ENCODE peak calls at places on chromosomes 3 and 15, in five cellular contexts. B, F, R, H and P are unnamed samples.

GRCh38 chr3:138673641-138674040 is 65.1 kb downstream of the FAIM start:
- DNase-seq in B (no peak), F (peak), R (no peak), H (no peak), P (no peak)

GRCh38 chr3:29356062-29356461 is 75.2 kb downstream of the RBMS3 start:
- DNase-seq in B (no peak), F (no peak), R (no peak), H (no peak), P (no peak)

GRCh38 chr3:8840556-8840955 is 71.1 kb upstream of the OXTR start:
- DNase-seq in B (no peak), F (no peak), R (no peak), H (no peak), P (no peak)

GRCh38 chr3:101829066-101829830 is 20.1 kb upstream of the NFKBIZ start:
- DNase-seq in B (no peak), F (no peak), R (no peak), H (peak), P (no peak)

GRCh38 chr3:65605876-65606432 is 432.8 kb downstream of the MAGI1 start:
- DNase-seq in B (no peak), F (no peak), R (no peak), H (no peak), P (no peak)

GRCh38 chr15:42020713-42021273 is at the start of gene PLA2G4E:
- DNase-seq in B (no peak), F (no peak), R (no peak), H (no peak), P (no peak)

GRCh38 chr3:42101048-42101447 is 9.9 kb downstream of the TRAK1 start:
- DNase-seq in B (peak), F (peak), R (no peak), H (no peak), P (no peak)

GRCh38 chr3:44446929-44447328 is 30.5 kb downstream of the ZNF445 start:
- DNase-seq in B (no peak), F (no peak), R (no peak), H (no peak), P (no peak)

GRCh38 chr3:25021816-25022215 is 406.2 kb upstream of the RARB start:
- DNase-seq in B (no peak), F (peak), R (no peak), H (no peak), P (no peak)

GRCh38 chr3:126415661-126416591 is 21.2 kb downstream of the CFAP100 start:
- DNase-seq in B (no peak), F (no peak), R (no peak), H (no peak), P (peak)

GRCh38 chr3:69740103-69741021 is 1.1 kb downstream of the MITF start:
- DNase-seq in B (peak), F (no peak), R (no peak), H (peak), P (no peak)

GRCh38 chr3:81740731-81741130 is 20.7 kb downstream of the GBE1 start:
- DNase-seq in B (no peak), F (no peak), R (no peak), H (no peak), P (no peak)

GRCh38 chr15:36769110-36769509 is 189.7 kb downstream of the CDIN1 start:
- DNase-seq in B (no peak), F (peak), R (no peak), H (no peak), P (no peak)

GRCh38 chr3:116770815-116771450 is 61.4 kb downstream of the TUSC7 start:
- DNase-seq in B (no peak), F (peak), R (peak), H (peak), P (peak)

GRCh38 chr15:59364238-59364637 is 8.4 kb downstream of the MYO1E start:
- DNase-seq in B (no peak), F (peak), R (no peak), H (no peak), P (no peak)

GRCh38 chr3:35484939-35485605 is 154.3 kb upstream of the ARPP21 start:
- DNase-seq in B (no peak), F (no peak), R (no peak), H (no peak), P (no peak)

GRCh38 chr15:31330836-31331235 is 4.2 kb downstream of the KLF13 start:
- DNase-seq in B (peak), F (no peak), R (no peak), H (no peak), P (no peak)

GRCh38 chr3:80114694-80115093 is 346.9 kb upstream of the ROBO1 start:
- DNase-seq in B (no peak), F (no peak), R (no peak), H (no peak), P (no peak)

GRCh38 chr3:139127101-139127500 is 82.4 kb upstream of the PRR23C start:
- DNase-seq in B (no peak), F (no peak), R (no peak), H (no peak), P (no peak)

GRCh38 chr3:50655009-50655830 is 19.5 kb upstream of the DOCK3 start:
- DNase-seq in B (no peak), F (no peak), R (no peak), H (no peak), P (no peak)

GRCh38 chr3:148880681-148881080 is 15.6 kb downstream of the CPA3 start:
- DNase-seq in B (no peak), F (no peak), R (no peak), H (peak), P (no peak)

GRCh38 chr15:31228980-31229826 is 97.4 kb upstream of the KLF13 start:
- DNase-seq in B (peak), F (no peak), R (no peak), H (peak), P (peak)

GRCh38 chr3:156297582-156297981 is 177.2 kb downstream of the KCNAB1 start:
- DNase-seq in B (no peak), F (no peak), R (no peak), H (no peak), P (no peak)

GRCh38 chr15:80015156-80015555 is 44.2 kb upstream of the BCL2A1 start:
- DNase-seq in B (no peak), F (no peak), R (no peak), H (no peak), P (no peak)

GRCh38 chr3:115071611-115072010 is 75.5 kb downstream of the ZBTB20 start:
- DNase-seq in B (no peak), F (peak), R (peak), H (peak), P (peak)

GRCh38 chr3:159458010-159458409 is 530.6 kb upstream of the IL12A start:
- DNase-seq in B (no peak), F (peak), R (no peak), H (peak), P (no peak)

GRCh38 chr3:27880969-27881892 is 159.1 kb upstream of the EOMES start:
- DNase-seq in B (no peak), F (no peak), R (no peak), H (no peak), P (no peak)
- H3K27ac ChIP-seq in B (no peak), F (no peak), R (no peak), H (no peak), P (no peak)

GRCh38 chr3:12991481-12991837 is 81.8 kb downstream of the IQSEC1 start:
- DNase-seq in B (no peak), F (no peak), R (no peak), H (no peak), P (no peak)

GRCh38 chr3:12990781-12991480 is 82.3 kb downstream of the IQSEC1 start:
- DNase-seq in B (no peak), F (no peak), R (no peak), H (no peak), P (no peak)

GRCh38 chr3:12988728-12989454 is 84.3 kb downstream of the IQSEC1 start:
- DNase-seq in B (no peak), F (no peak), R (no peak), H (no peak), P (no peak)

GRCh38 chr3:12991861-12992281 is 81.4 kb downstream of the IQSEC1 start:
- DNase-seq in B (no peak), F (no peak), R (no peak), H (no peak), P (no peak)

DNA sequence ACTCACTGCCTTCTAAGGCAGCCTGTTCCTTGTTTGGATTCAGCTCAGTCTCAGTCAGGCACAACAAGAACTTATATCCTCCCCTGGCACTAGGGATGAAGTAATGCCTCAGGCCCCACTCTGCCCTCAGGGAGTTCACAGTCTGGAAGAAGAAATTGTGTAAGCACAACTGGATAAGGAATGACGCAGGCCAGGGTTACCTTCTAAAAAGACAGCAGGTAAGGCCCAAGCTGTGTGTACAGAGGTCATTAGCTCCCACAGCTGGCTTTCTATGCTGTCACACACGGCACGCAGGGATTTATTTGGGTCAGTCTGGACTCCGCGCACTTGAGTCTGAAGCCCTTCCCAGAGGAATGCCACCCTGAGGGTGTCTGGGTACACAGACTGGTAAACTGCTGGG is 82.9 kb downstream of the IQSEC1 start:
- DNase-seq in B (no peak), F (no peak), R (no peak), H (no peak), P (no peak)
- H3K27ac ChIP-seq in B (no peak), F (no peak), R (no peak), H (no peak), P (no peak)

GRCh38 chr15:62069551-62069950 is 2.8 kb downstream of the C2CD4A start:
- DNase-seq in B (no peak), F (no peak), R (no peak), H (no peak), P (no peak)

GRCh38 chr15:62066663-62067447 is at the start of gene C2CD4A:
- DNase-seq in B (peak), F (peak), R (no peak), H (peak), P (peak)

GRCh38 chr15:62068071-62068786 is 1.5 kb downstream of the C2CD4A start:
- DNase-seq in B (peak), F (peak), R (no peak), H (peak), P (no peak)

GRCh38 chr15:62068787-62069170 is 2.0 kb downstream of the C2CD4A start:
- DNase-seq in B (no peak), F (no peak), R (no peak), H (no peak), P (no peak)

GRCh38 chr15:62067448-62068044 is 769 bp downstream of the C2CD4A start:
- DNase-seq in B (peak), F (peak), R (no peak), H (peak), P (no peak)
- H3K27ac ChIP-seq in B (no peak), F (no peak), R (no peak), H (no peak), P (no peak)

GRCh38 chr3:161371441-161372320 is at the start of gene SPTSSB:
- DNase-seq in B (peak), F (peak), R (peak), H (peak), P (peak)

GRCh38 chr3:161369531-161369930 is 1.8 kb downstream of the SPTSSB start:
- DNase-seq in B (no peak), F (no peak), R (no peak), H (no peak), P (no peak)

DNA sequence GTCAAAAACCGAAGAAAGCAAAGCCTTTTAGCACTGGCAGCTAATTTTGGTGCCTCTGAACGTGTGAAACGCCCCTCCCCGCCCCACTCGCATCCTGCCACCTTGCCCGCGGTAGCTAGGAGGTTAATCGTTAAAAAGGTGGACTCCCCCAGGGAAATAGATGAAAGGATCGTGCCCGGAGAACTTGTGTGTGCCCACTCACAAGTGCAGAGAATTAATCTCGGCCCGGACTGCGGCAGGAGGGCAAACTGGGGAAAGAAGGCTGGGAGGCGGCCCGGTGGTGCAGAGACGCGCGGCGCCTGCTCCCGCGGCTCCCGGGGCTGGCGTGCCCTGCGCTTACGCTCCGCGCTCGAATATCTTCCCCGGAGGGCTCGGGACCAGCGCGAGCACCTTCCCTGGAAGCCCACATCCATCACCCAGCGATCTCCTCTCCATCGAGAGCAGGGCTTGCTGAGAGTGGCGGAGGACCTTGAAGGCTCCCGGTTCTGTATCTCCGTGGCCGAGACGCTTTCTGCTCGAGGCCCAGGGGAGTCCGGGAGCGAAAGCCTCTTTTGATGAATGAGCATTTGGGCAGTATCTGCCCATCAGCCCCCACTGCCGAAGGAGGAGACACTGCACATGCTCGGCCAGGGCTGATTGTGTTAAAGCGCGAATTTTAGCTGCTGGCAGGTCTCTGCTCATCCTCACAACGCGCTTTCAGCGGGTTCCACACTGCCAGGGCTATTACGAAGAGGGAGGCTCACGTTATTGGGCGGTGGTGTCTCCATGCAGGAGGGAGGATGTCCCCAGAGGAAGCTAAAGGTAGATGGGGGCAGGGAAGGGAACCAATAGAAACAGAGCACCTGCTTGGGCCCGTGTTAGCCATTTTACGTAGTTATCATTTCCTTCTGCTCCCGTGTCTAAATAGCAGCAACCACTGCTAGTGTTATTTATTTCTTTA is 1.3 kb upstream of the SPTSSB start:
- DNase-seq in B (peak), F (peak), R (peak), H (peak), P (peak)
- H3K27ac ChIP-seq in B (no peak), F (no peak), R (peak), H (no peak), P (peak)

GRCh38 chr3:37052860-37053259 is 59.5 kb downstream of the MLH1 start:
- DNase-seq in B (no peak), F (no peak), R (no peak), H (no peak), P (no peak)
- H3K27ac ChIP-seq in B (peak), F (no peak), R (peak), H (no peak), P (peak)

GRCh38 chr3:52244061-52244628 is 1.4 kb upstream of the PPM1M start:
- DNase-seq in B (peak), F (peak), R (no peak), H (no peak), P (no peak)
- H3K27ac ChIP-seq in B (peak), F (peak), R (no peak), H (no peak), P (no peak)

GRCh38 chr15:74869372-74869725 is 3.8 kb downstream of the SCAMP2 start:
- DNase-seq in B (no peak), F (no peak), R (no peak), H (no peak), P (no peak)

GRCh38 chr15:74869726-74870407 is 3.3 kb downstream of the SCAMP2 start:
- DNase-seq in B (peak), F (peak), R (no peak), H (no peak), P (peak)

GRCh38 chr15:74873036-74873755 is at the start of gene SCAMP2:
- DNase-seq in B (peak), F (peak), R (peak), H (peak), P (peak)

GRCh38 chr15:74872702-74873035 is 496 bp downstream of the SCAMP2 start:
- DNase-seq in B (no peak), F (no peak), R (no peak), H (no peak), P (no peak)

DNA sequence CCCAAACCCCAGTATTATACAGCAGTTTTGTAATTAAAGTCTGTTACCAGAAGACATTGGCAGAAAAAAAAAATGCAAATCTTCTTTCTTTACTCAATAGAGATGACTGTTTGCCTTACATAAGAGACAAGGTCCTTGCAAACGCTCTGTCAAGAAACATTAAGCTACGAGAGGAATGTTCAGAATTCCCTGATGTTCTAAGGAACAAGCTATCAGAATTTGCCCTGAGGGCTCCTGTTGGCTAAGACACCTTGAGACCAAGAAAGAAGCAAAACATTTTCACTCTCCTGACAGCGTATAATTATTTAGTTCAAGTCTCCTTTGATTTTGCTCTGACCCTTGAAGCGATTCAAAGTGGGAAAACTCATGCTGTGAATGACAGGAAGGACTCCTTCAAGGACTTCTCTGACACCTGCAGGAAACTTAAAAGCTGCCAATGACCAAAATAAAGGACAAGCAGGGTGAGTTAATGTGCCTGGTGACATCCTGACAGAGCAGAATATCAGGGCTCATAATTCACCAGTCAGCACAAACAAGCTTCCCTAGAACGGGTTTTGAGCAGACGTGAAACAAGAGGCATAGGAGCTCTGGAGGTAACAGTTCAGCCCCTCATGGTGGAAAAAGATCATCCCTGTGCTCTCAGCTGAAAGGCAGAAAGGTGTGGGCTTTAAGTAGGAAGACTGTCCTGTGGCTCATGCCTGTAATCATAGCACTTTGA is 2.5 kb downstream of the SCAMP2 start:
- DNase-seq in B (no peak), F (peak), R (no peak), H (no peak), P (no peak)
- H3K27ac ChIP-seq in B (peak), F (no peak), R (peak), H (no peak), P (no peak)

GRCh38 chr3:184042617-184043016 is 10.2 kb upstream of the HTR3C start:
- DNase-seq in B (no peak), F (no peak), R (no peak), H (no peak), P (no peak)

GRCh38 chr3:184037816-184038215 is 6.3 kb downstream of the HTR3D start:
- DNase-seq in B (no peak), F (no peak), R (no peak), H (no peak), P (no peak)

GRCh38 chr3:184040010-184040409 is 8.5 kb downstream of the HTR3D start:
- DNase-seq in B (no peak), F (peak), R (no peak), H (peak), P (no peak)

DNA sequence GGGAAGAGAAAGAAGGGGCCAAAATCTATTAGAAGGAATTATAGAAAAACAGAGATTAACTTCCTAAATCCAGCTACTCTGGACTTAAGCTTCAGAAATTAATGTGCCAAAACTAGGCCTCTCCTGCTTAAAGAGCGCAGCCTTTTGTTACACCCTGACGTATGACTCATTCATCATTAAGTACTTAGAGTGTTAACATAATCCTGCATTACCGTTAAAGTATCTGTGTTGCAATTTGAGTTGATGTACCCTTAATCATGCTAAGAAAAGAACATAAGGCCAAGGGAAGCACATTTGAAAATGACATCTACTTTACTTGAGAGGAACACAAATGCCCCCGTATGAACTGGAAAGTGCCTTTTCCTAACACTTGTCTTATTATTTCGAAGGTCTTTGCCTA is 7.9 kb downstream of the HTR3D start:
- DNase-seq in B (no peak), F (no peak), R (no peak), H (no peak), P (no peak)
- H3K27ac ChIP-seq in B (no peak), F (no peak), R (peak), H (no peak), P (no peak)